ENCODE peak calls at places on chromosomes 2 and 18, in ten cellular contexts. L is right lobe of liver, Q is uterus, U is adrenal gland, S is stomach, Y is IMR-90, F is gastrocnemius medialis, V is A549, Z is heart left ventricle, W is body of pancreas. C is an unnamed sample.

GRCh38 chr2:71887196-71887595 is 260.5 kb downstream of the CYP26B1 start:
- DNase-seq in L (no peak), Q (no peak), U (peak), S (no peak), Y (no peak), F (no peak), V (no peak), Z (no peak), W (no peak), C (peak)

GRCh38 chr2:29323961-29324360 is 208.7 kb downstream of the CLIP4 start:
- DNase-seq in L (no peak), Q (no peak), U (no peak), S (no peak), Y (peak), F (no peak), V (no peak), Z (no peak), W (no peak), C (no peak)

GRCh38 chr2:29021886-29022285 is 40.8 kb downstream of the TOGARAM2 start:
- DNase-seq in L (no peak), Q (no peak), U (no peak), S (no peak), Y (no peak), F (no peak), V (no peak), Z (no peak), W (no peak), C (no peak)

GRCh38 chr2:85777441-85777861 is 23.7 kb downstream of the ATOH8 start:
- DNase-seq in L (no peak), Q (no peak), U (no peak), S (no peak), Y (no peak), F (peak), V (no peak), Z (peak), W (no peak), C (peak)

GRCh38 chr2:100965596-100965995 is 36.5 kb upstream of the RPL31 start:
- DNase-seq in L (no peak), Q (no peak), U (no peak), S (no peak), Y (no peak), F (no peak), V (no peak), Z (no peak), W (no peak), C (no peak)

GRCh38 chr2:223692227-223692947 is 90.2 kb upstream of the SCG2 start:
- DNase-seq in L (no peak), Q (peak), U (peak), S (peak), Y (peak), F (no peak), V (peak), Z (peak), W (peak), C (peak)

GRCh38 chr18:74742573-74742972 is 144.9 kb downstream of the ZNF407 start:
- DNase-seq in L (no peak), Q (no peak), U (no peak), S (no peak), Y (peak), F (no peak), V (no peak), Z (no peak), W (no peak), C (no peak)

GRCh38 chr2:58762176-58762781 is 521.2 kb upstream of the FANCL start:
- DNase-seq in L (no peak), Q (no peak), U (peak), S (peak), Y (peak), F (no peak), V (peak), Z (no peak), W (peak), C (peak)

GRCh38 chr2:201073071-201073470 is 1.3 kb downstream of the NDUFB3 start:
- DNase-seq in L (no peak), Q (no peak), U (no peak), S (no peak), Y (no peak), F (no peak), V (no peak), Z (no peak), W (no peak), C (no peak)

GRCh38 chr2:191835539-191836350 is 11.1 kb downstream of the CAVIN2 start:
- DNase-seq in L (no peak), Q (no peak), U (no peak), S (no peak), Y (peak), F (no peak), V (no peak), Z (no peak), W (no peak), C (no peak)

GRCh38 chr2:152098798-152099654 is at the start of gene CACNB4:
- DNase-seq in L (no peak), Q (no peak), U (peak), S (peak), Y (no peak), F (no peak), V (peak), Z (no peak), W (peak), C (no peak)

GRCh38 chr18:25168011-25168410 is 184.0 kb downstream of the ZNF521 start:
- DNase-seq in L (no peak), Q (no peak), U (no peak), S (no peak), Y (no peak), F (no peak), V (no peak), Z (no peak), W (no peak), C (no peak)

GRCh38 chr2:198322275-198322674 is 517.9 kb downstream of the PLCL1 start:
- DNase-seq in L (no peak), Q (no peak), U (no peak), S (no peak), Y (no peak), F (no peak), V (peak), Z (no peak), W (no peak), C (no peak)

GRCh38 chr2:54666741-54667639 is 56.5 kb upstream of the EML6 start:
- DNase-seq in L (peak), Q (peak), U (peak), S (peak), Y (peak), F (no peak), V (no peak), Z (peak), W (peak), C (peak)

GRCh38 chr18:26579941-26580618 is 31.7 kb upstream of the KCTD1 start:
- DNase-seq in L (no peak), Q (no peak), U (no peak), S (peak), Y (no peak), F (no peak), V (peak), Z (no peak), W (no peak), C (no peak)

GRCh38 chr2:124798551-124798950 is 773.5 kb downstream of the CNTNAP5 start:
- DNase-seq in L (no peak), Q (no peak), U (no peak), S (no peak), Y (no peak), F (no peak), V (no peak), Z (no peak), W (no peak), C (no peak)

GRCh38 chr2:147297820-147298219 is 547.0 kb upstream of the ACVR2A start:
- DNase-seq in L (no peak), Q (no peak), U (no peak), S (no peak), Y (no peak), F (no peak), V (no peak), Z (no peak), W (no peak), C (no peak)

GRCh38 chr2:160687629-160688028 is 194.0 kb upstream of the RBMS1 start:
- DNase-seq in L (no peak), Q (no peak), U (no peak), S (no peak), Y (no peak), F (no peak), V (no peak), Z (no peak), W (no peak), C (no peak)

GRCh38 chr18:69691008-69691760 is 256.5 kb downstream of the CD226 start:
- DNase-seq in L (no peak), Q (no peak), U (no peak), S (no peak), Y (no peak), F (no peak), V (no peak), Z (no peak), W (no peak), C (no peak)

GRCh38 chr18:58473071-58473470 is 155.8 kb downstream of the ALPK2 start:
- DNase-seq in L (no peak), Q (no peak), U (no peak), S (no peak), Y (peak), F (no peak), V (no peak), Z (no peak), W (no peak), C (no peak)

GRCh38 chr2:111679202-111679601 is 204.8 kb downstream of the ANAPC1 start:
- DNase-seq in L (no peak), Q (no peak), U (no peak), S (no peak), Y (peak), F (no peak), V (no peak), Z (no peak), W (no peak), C (no peak)
- H3K27ac ChIP-seq in L (no peak), Q (no peak), U (no peak), S (no peak), Y (no peak), F (no peak), V (no peak), Z (no peak), W (no peak), C (no peak)

GRCh38 chr2:18559941-18560796 is at the start of gene RDH14:
- DNase-seq in L (peak), Q (peak), U (peak), S (peak), Y (peak), F (peak), V (peak), Z (peak), W (peak), C (peak)
- TF ChIP-seq POLR2A in L (peak), Q (peak), U (peak), S (no peak), Y (peak), F (peak), V (no peak), Z (peak), W (peak), C (peak)

GRCh38 chr2:209331291-209331844 is 92.5 kb upstream of the MAP2 start:
- DNase-seq in L (no peak), Q (no peak), U (no peak), S (no peak), Y (peak), F (no peak), V (peak), Z (no peak), W (no peak), C (no peak)
- TF ChIP-seq CTCF in L (peak), Q (no peak), U (no peak), S (no peak), Y (peak), F (no peak), V (peak), Z (peak), W (peak), C (no peak)

DNA sequence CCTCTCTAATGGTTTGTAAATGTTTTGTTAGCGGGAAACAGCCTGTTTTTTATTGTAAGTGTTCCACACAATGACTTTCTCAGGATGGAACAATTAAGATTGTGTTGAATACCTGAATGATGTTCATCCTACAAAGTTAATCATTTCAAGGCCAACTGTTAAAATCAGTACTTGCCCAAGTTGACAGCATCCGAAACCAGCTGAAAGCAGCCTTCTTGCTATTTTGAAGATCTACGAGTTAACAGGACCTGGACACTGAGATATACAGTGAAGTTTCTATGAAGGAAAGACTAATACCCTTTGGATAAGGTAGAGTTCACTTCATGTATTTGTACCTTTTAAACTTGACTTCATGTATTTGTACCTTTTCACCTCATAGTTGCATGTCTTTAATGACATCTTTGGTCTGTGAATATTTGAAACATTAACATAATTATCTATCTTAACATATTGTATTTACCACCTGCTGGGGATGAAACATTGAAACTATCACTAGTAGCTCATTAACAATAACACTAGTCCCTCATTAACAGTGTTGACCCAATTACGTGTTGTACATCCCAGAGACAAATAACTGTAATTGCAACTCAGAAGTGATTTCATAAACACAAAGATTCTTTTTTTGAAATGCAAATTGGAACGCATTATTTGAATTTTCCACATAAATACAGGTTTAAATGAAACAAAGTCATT is 556.0 kb upstream of the MEX3C start:
- DNase-seq in L (no peak), Q (no peak), U (no peak), S (no peak), Y (no peak), F (no peak), V (no peak), Z (no peak), W (no peak), C (no peak)
- H3K27ac ChIP-seq in L (no peak), Q (no peak), U (no peak), S (no peak), Y (no peak), F (no peak), V (no peak), Z (no peak), W (no peak), C (no peak)

C was measured in ovary.